ENCODE peak calls at places on chromosomes 12 and 14, in four cellular contexts. T, F, K and R are unnamed samples.

GRCh38 chr12:84480803-84481202 is 431.8 kb downstream of the SLC6A15 start:
- DNase-seq in F (no peak), T (no peak), K (no peak), R (no peak)

GRCh38 chr12:55688716-55689655 is 18.7 kb downstream of the ITGA7 start:
- DNase-seq in T (no peak), F (no peak), K (no peak), R (no peak)

GRCh38 chr12:57268264-57268663 is 17.3 kb upstream of the STAC3 start:
- DNase-seq in F (no peak), T (no peak), K (no peak), R (no peak)

GRCh38 chr12:109953656-109954055 is 42.5 kb downstream of the GIT2 start:
- DNase-seq in T (no peak), F (no peak), K (no peak), R (no peak)

GRCh38 chr14:30472001-30472400 is 87.0 kb upstream of the G2E3 start:
- DNase-seq in T (no peak), F (no peak), K (no peak), R (no peak)

GRCh38 chr12:31204995-31205582 is 120.9 kb downstream of the SINHCAF start:
- DNase-seq in K (no peak), T (no peak), F (peak), R (no peak)

GRCh38 chr14:95535226-95536021 is 574 bp downstream of the GLRX5 start:
- DNase-seq in F (peak), K (no peak), T (no peak), R (no peak)

GRCh38 chr14:91509083-91509877 is 830 bp downstream of the PPP4R3A start:
- DNase-seq in K (peak), F (peak), T (peak), R (peak)

GRCh38 chr12:78931466-78931990 is 67.0 kb downstream of the SYT1 start:
- DNase-seq in T (no peak), K (no peak), F (no peak), R (no peak)

GRCh38 chr12:76764856-76765255 is 941 bp downstream of the ZDHHC17 start:
- DNase-seq in K (no peak), F (peak), T (no peak), R (no peak)

GRCh38 chr12:8662592-8662991 is at the start of gene MFAP5:
- DNase-seq in K (no peak), T (no peak), F (no peak), R (no peak)

GRCh38 chr14:101404426-101405170 is 156.7 kb upstream of the DIO3 start:
- DNase-seq in T (no peak), K (no peak), F (no peak), R (no peak)

GRCh38 chr12:111636209-111636928 is 37.3 kb upstream of the ATXN2 start:
- DNase-seq in T (no peak), K (no peak), F (peak), R (no peak)

GRCh38 chr12:69330475-69331473 is 17.4 kb upstream of the LYZ start:
- DNase-seq in K (peak), T (no peak), F (peak), R (no peak)

GRCh38 chr12:120972870-120973543 is 5.3 kb upstream of the HNF1A start:
- DNase-seq in T (no peak), F (no peak), K (peak), R (no peak)

GRCh38 chr12:58529897-58530296 is 390.4 kb downstream of the LRIG3 start:
- DNase-seq in F (no peak), K (no peak), T (no peak), R (no peak)

GRCh38 chr14:102088012-102088792 is 1.4 kb upstream of the HSP90AA1 start:
- DNase-seq in F (peak), T (no peak), K (no peak), R (no peak)

GRCh38 chr12:6962285-6963015 is 8.0 kb downstream of the PHB2 start:
- DNase-seq in K (peak), F (no peak), T (no peak), R (no peak)